ENCODE peak calls at places on chromosomes 12 and 14, in eight cellular contexts. C is activated T-cell treated with anti-CD3 and anti-CD28 coated beads, Interleukin-2, amount 50 U/mL, for 4 hours; G is neural crest cell; M is osteoblast; J is NCI-H2171; W is EL; X is cardiac muscle cell; V is activated naive CD4-positive, alpha-beta T cell treated with anti-CD3 and anti-CD28 coated beads, Interleukin-2, amount 50 U/mL, for 16 hours. K is an unnamed sample.

GRCh38 chr12:130375296-130375695 is 37.6 kb downstream of the PIWIL1 start:
- DNase-seq in C (no peak), G (no peak), M (no peak), J (no peak), W (no peak), X (no peak), V (no peak), K (no peak)

GRCh38 chr14:63328787-63329737 is 10.3 kb upstream of the GPHB5 start:
- DNase-seq in C (no peak), G (no peak), M (no peak), J (no peak), W (no peak), X (no peak), V (no peak), K (no peak)

GRCh38 chr12:53161119-53161911 is 19.2 kb upstream of the ZNF740 start:
- DNase-seq in C (no peak), G (no peak), M (no peak), J (no peak), W (no peak), X (no peak), V (no peak), K (no peak)

GRCh38 chr12:104576980-104577925 is 120.5 kb downstream of the CHST11 start:
- DNase-seq in C (no peak), G (no peak), M (no peak), J (no peak), W (peak), X (no peak), V (no peak), K (no peak)

GRCh38 chr14:66758031-66758613 is 250.2 kb downstream of the GPHN start:
- DNase-seq in C (no peak), G (no peak), M (no peak), J (no peak), W (no peak), X (no peak), V (no peak), K (no peak)

GRCh38 chr14:70793637-70794036 is 15.7 kb downstream of the MAP3K9 start:
- DNase-seq in C (no peak), G (no peak), M (no peak), J (no peak), W (no peak), X (no peak), V (no peak), K (no peak)

GRCh38 chr14:53227154-53227718 is 74.1 kb upstream of the DDHD1 start:
- DNase-seq in C (no peak), G (no peak), M (no peak), J (no peak), W (no peak), X (no peak), V (no peak), K (no peak)

GRCh38 chr12:121783771-121784170 is 9.7 kb downstream of the RHOF start:
- DNase-seq in C (no peak), G (no peak), M (no peak), J (no peak), W (no peak), X (no peak), V (no peak), K (no peak)

GRCh38 chr12:89040146-89040964 is 311.9 kb downstream of the DUSP6 start:
- DNase-seq in C (peak), G (no peak), M (peak), J (no peak), W (no peak), X (no peak), V (peak), K (peak)

GRCh38 chr14:69878251-69878650 is 965 bp upstream of the SMOC1 start:
- DNase-seq in C (no peak), G (no peak), M (no peak), J (no peak), W (no peak), X (no peak), V (no peak), K (no peak)

GRCh38 chr12:12725956-12726542 is 8.9 kb downstream of the CDKN1B start:
- DNase-seq in C (no peak), G (no peak), M (no peak), J (no peak), W (no peak), X (no peak), V (no peak), K (no peak)

GRCh38 chr12:6937481-6938352 is 5.9 kb upstream of the RNU7-1 start:
- DNase-seq in C (peak), G (peak), M (peak), J (peak), W (peak), X (peak), V (peak), K (peak)

GRCh38 chr12:24810378-24810777 is 138.5 kb downstream of the BCAT1 start:
- DNase-seq in C (no peak), G (no peak), M (no peak), J (no peak), W (no peak), X (peak), V (no peak), K (no peak)

GRCh38 chr12:92356405-92356804 is 210.8 kb upstream of the BTG1 start:
- DNase-seq in C (no peak), G (no peak), M (no peak), J (no peak), W (no peak), X (no peak), V (no peak), K (no peak)

GRCh38 chr12:50050410-50051280 is 6.8 kb upstream of the ASIC1 start:
- DNase-seq in C (no peak), G (no peak), M (peak), J (peak), W (no peak), X (peak), V (no peak), K (no peak)

GRCh38 chr12:76666272-76666845 is 97.6 kb upstream of the ZDHHC17 start:
- DNase-seq in C (no peak), G (no peak), M (no peak), J (peak), W (no peak), X (no peak), V (no peak), K (no peak)

GRCh38 chr14:105863296-105864108 is 337.1 kb downstream of the TMEM121 start:
- DNase-seq in C (peak), G (no peak), M (peak), J (no peak), W (no peak), X (no peak), V (peak), K (no peak)

GRCh38 chr14:52790011-52790755 is 1.2 kb downstream of the GNPNAT1 start:
- DNase-seq in C (no peak), G (no peak), M (peak), J (no peak), W (peak), X (peak), V (no peak), K (no peak)

GRCh38 chr12:70338531-70338930 is 27.6 kb upstream of the KCNMB4 start:
- DNase-seq in C (no peak), G (no peak), M (no peak), J (no peak), W (peak), X (no peak), V (no peak), K (no peak)